ENCODE peak calls at places on chromosomes 5 and 9, in six cellular contexts. P is K562, L is A549, Y is GM12878, V is HepG2, J is endothelial cell of umbilical vein. S is an unnamed sample.

GRCh38 chr9:113492343-113493079 is 29.0 kb downstream of the RGS3 start:
- DNase-seq in V (no peak), P (no peak), J (peak), L (no peak), Y (no peak), S (peak)

GRCh38 chr5:37685816-37686215 is 154.0 kb downstream of the GDNF start:
- DNase-seq in V (no peak), J (no peak), Y (no peak), P (no peak), L (no peak), S (no peak)

GRCh38 chr5:180607861-180608571 is 16.7 kb upstream of the SCGB3A1 start:
- DNase-seq in V (peak), J (no peak), P (no peak), L (no peak), Y (no peak), S (no peak)

GRCh38 chr9:88996046-88997005 is 5.1 kb downstream of the S1PR3 start:
- DNase-seq in Y (no peak), L (no peak), P (no peak), J (no peak), V (no peak), S (no peak)

GRCh38 chr9:2298217-2298616 is 283.1 kb downstream of the SMARCA2 start:
- DNase-seq in J (no peak), Y (no peak), L (no peak), P (no peak), V (no peak), S (no peak)

GRCh38 chr5:132473019-132473531 is 17.5 kb downstream of the IRF1 start:
- DNase-seq in J (no peak), P (no peak), V (no peak), Y (no peak), L (no peak), S (peak)

GRCh38 chr9:102514541-102514940 is 480.6 kb upstream of the CYLC2 start:
- DNase-seq in P (no peak), V (no peak), L (no peak), Y (no peak), J (no peak), S (no peak)

GRCh38 chr9:130373679-130374325 is 71.0 kb upstream of the ASS1 start:
- DNase-seq in P (no peak), L (no peak), J (no peak), V (no peak), Y (no peak), S (no peak)

GRCh38 chr9:107422189-107422802 is 67.3 kb downstream of the KLF4 start:
- DNase-seq in J (peak), V (peak), P (peak), L (peak), Y (no peak), S (peak)

GRCh38 chr5:71680510-71680909 is 38.6 kb upstream of the CARTPT start:
- DNase-seq in J (no peak), P (no peak), L (no peak), V (no peak), Y (no peak), S (no peak)

GRCh38 chr9:127133739-127134167 is 11.3 kb upstream of the ANGPTL2 start:
- DNase-seq in J (no peak), V (no peak), Y (no peak), L (no peak), P (no peak), S (no peak)

GRCh38 chr5:31741496-31741895 is 102.6 kb downstream of the PDZD2 start:
- DNase-seq in P (no peak), J (no peak), V (no peak), Y (no peak), L (no peak), S (no peak)

GRCh38 chr5:140549237-140550144 is 2.0 kb downstream of the EIF4EBP3 start:
- DNase-seq in P (peak), V (no peak), Y (no peak), L (no peak), J (peak), S (peak)

GRCh38 chr5:133552925-133553525 is 59.3 kb downstream of the FSTL4 start:
- DNase-seq in V (peak), Y (no peak), P (peak), J (peak), L (peak), S (peak)

GRCh38 chr5:71748360-71748759 is 29.3 kb downstream of the CARTPT start:
- DNase-seq in Y (no peak), P (no peak), V (no peak), J (no peak), L (no peak), S (no peak)

GRCh38 chr5:43664641-43665040 is 61.7 kb downstream of the NNT start:
- DNase-seq in Y (no peak), J (no peak), L (no peak), V (no peak), P (no peak), S (no peak)

GRCh38 chr5:107519900-107520354 is 150.8 kb downstream of the EFNA5 start:
- DNase-seq in L (no peak), P (no peak), J (peak), V (no peak), Y (peak), S (no peak)

GRCh38 chr5:74624501-74624900 is 16.0 kb downstream of the ENC1 start:
- DNase-seq in Y (no peak), J (no peak), L (no peak), V (no peak), P (no peak), S (no peak)

GRCh38 chr9:84137968-84138367 is 157.4 kb downstream of the RMI1 start:
- DNase-seq in V (no peak), L (no peak), P (no peak), J (no peak), Y (no peak), S (peak)

GRCh38 chr9:89304479-89305188 is 6.4 kb upstream of the CKS2 start:
- DNase-seq in Y (no peak), V (no peak), P (no peak), J (no peak), L (no peak), S (peak)

GRCh38 chr9:106897223-106897622 is 34.3 kb downstream of the ZNF462 start:
- DNase-seq in Y (no peak), L (no peak), J (no peak), V (no peak), P (no peak), S (no peak)

GRCh38 chr5:5317976-5318375 is 104.5 kb upstream of the ICE1 start:
- DNase-seq in L (no peak), V (no peak), P (no peak), Y (no peak), J (no peak), S (no peak)

GRCh38 chr5:81245871-81246235 is 12.7 kb downstream of the CKMT2 start:
- DNase-seq in L (no peak), P (no peak), J (no peak), V (no peak), Y (no peak), S (no peak)

GRCh38 chr5:132099073-132099748 is 25.6 kb downstream of the CSF2 start:
- DNase-seq in V (no peak), L (no peak), P (no peak), Y (peak), J (no peak), S (no peak)

GRCh38 chr5:68795190-68795589 is 298.6 kb upstream of the SLC30A5 start:
- DNase-seq in V (no peak), Y (no peak), L (no peak), P (no peak), J (no peak), S (no peak)

GRCh38 chr5:132873119-132873929 is at the start of gene LEAP2:
- DNase-seq in L (no peak), P (no peak), Y (no peak), J (no peak), V (peak), S (no peak)

GRCh38 chr5:72790188-72790587 is 26.3 kb upstream of the TNPO1 start:
- DNase-seq in P (no peak), L (no peak), Y (no peak), J (no peak), V (no peak), S (no peak)
- TF ChIP-seq MYC in P (no peak), L (no peak), Y (no peak), J (no peak), V (no peak), S (no peak)

GRCh38 chr9:91698266-91698665 is 251.8 kb downstream of the ROR2 start:
- DNase-seq in J (no peak), P (no peak), Y (no peak), L (no peak), V (no peak), S (no peak)

GRCh38 chr9:91693226-91693625 is 256.8 kb downstream of the ROR2 start:
- DNase-seq in J (no peak), L (no peak), Y (no peak), P (no peak), V (no peak), S (no peak)

GRCh38 chr9:91697201-91697600 is 252.8 kb downstream of the ROR2 start:
- DNase-seq in P (no peak), L (no peak), J (no peak), V (no peak), Y (no peak), S (no peak)

GRCh38 chr9:91690540-91691249 is 259.3 kb downstream of the ROR2 start:
- DNase-seq in P (no peak), Y (no peak), J (peak), V (no peak), L (no peak), S (no peak)

GRCh38 chr9:91694081-91694870 is 255.8 kb downstream of the ROR2 start:
- DNase-seq in V (no peak), J (no peak), L (no peak), Y (no peak), P (no peak), S (no peak)
- TF ChIP-seq MYC in V (no peak), J (no peak), L (no peak), Y (no peak), P (no peak), S (no peak)

GRCh38 chr5:153168226-153168625 is 322.2 kb upstream of the GRIA1 start:
- DNase-seq in P (no peak), V (no peak), Y (no peak), L (no peak), J (no peak), S (no peak)
- TF ChIP-seq MYC in P (no peak), V (no peak), Y (no peak), L (no peak), J (no peak), S (no peak)

GRCh38 chr9:35665471-35665818 is 450 bp upstream of the ARHGEF39 start:
- DNase-seq in L (no peak), P (no peak), J (no peak), V (no peak), Y (no peak), S (no peak)

GRCh38 chr9:35662437-35662836 is 2.6 kb downstream of the ARHGEF39 start:
- DNase-seq in Y (no peak), L (no peak), V (no peak), J (no peak), P (no peak), S (no peak)

GRCh38 chr9:35666045-35666444 is 1.1 kb upstream of the ARHGEF39 start:
- DNase-seq in J (no peak), V (no peak), P (no peak), L (no peak), Y (no peak), S (no peak)

GRCh38 chr9:35666547-35666946 is 1.6 kb upstream of the ARHGEF39 start:
- DNase-seq in J (no peak), L (no peak), P (no peak), Y (no peak), V (no peak), S (no peak)

DNA sequence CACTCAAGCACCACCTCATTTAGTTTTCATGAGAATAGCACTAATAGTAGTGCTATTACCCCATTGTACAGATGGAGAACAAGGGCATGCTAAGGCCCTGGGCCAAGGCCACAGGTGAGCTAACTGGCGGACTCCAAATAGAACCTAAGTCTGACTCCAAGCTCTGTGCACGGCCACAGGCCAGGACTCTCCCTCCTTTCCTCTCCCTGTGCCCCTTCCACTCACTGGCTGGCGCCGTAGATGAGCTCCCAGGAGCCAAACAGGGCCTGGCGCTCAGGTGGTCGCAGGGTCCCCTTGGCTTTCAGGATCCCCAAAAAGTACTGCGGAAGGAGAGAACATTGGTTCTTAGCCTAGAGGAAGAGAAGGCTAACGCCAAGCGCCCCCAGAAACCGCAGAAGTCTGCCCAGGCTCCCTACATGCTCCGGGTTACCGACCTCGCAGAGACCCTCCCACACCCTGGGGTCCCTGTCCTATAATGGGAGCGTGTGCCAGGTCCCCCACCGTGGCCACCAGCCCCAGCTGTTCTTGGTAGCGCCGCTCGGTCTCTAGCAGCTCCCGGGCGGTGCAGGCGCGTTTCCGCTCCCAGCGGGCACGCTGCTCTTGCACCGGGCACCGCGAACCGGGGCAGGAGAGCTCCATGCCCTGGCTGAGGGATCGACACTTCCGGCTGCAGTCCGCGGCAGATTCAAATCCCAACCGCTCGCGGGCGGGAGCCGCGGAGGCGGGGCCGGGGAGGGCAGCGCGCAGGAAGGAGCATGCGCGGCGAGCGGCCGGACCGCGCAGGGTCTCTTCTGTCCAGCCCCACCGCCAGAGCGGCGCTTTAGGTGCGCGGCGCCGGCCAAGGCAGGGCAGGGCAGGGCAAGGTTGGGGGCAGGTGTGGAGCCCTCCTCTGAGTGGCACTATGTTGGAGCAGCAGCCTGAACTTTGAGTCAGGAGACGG is at the start of gene ARHGEF39:
- DNase-seq in P (peak), J (peak), L (peak), V (peak), Y (no peak), S (peak)
- TF ChIP-seq MYC in P (peak), J (no peak), L (peak), V (peak), Y (no peak), S (peak)

GRCh38 chr9:38026840-38027527 is 42.0 kb downstream of the SHB start:
- DNase-seq in P (no peak), L (no peak), J (no peak), Y (no peak), V (no peak), S (no peak)
- TF ChIP-seq MYC in P (no peak), L (no peak), J (no peak), Y (no peak), V (no peak), S (no peak)

S was measured in NB4.